ENCODE peak calls at places on chromosomes 13 and 19, in eight cellular contexts. T, M, O, B, Z, E, L and C are unnamed samples.

GRCh38 chr13:33172400-33172799 is 113.2 kb downstream of the STARD13 start:
- DNase-seq in T (no peak), M (peak), O (no peak), B (no peak), Z (no peak), E (no peak), L (no peak), C (no peak)

GRCh38 chr19:51131780-51132680 is 7.3 kb downstream of the SIGLEC9 start:
- DNase-seq in T (no peak), M (no peak), O (peak), B (peak), Z (peak), E (no peak), L (no peak), C (no peak)

GRCh38 chr13:114071441-114071840 is 61.0 kb downstream of the RASA3 start:
- DNase-seq in T (no peak), M (no peak), O (no peak), B (no peak), Z (no peak), E (no peak), L (no peak), C (no peak)

GRCh38 chr13:101398191-101398590 is 18.1 kb downstream of the NALCN start:
- DNase-seq in T (no peak), M (no peak), O (no peak), B (no peak), Z (no peak), E (no peak), L (no peak), C (no peak)

GRCh38 chr13:20360835-20361412 is 128.8 kb upstream of the GJB6 start:
- DNase-seq in T (no peak), M (no peak), O (no peak), B (no peak), Z (no peak), E (no peak), L (no peak), C (no peak)

GRCh38 chr19:23991170-23991569 is 76.5 kb downstream of the ZNF726 start:
- DNase-seq in T (no peak), M (peak), O (peak), B (no peak), Z (no peak), E (no peak), L (peak), C (no peak)

GRCh38 chr13:23578411-23579071 is 8.3 kb downstream of the TNFRSF19 start:
- DNase-seq in T (peak), M (peak), O (peak), B (peak), Z (peak), E (peak), L (peak), C (peak)

GRCh38 chr13:61275740-61276139 is 139.9 kb downstream of the PCDH20 start:
- DNase-seq in T (no peak), M (no peak), O (no peak), B (no peak), Z (no peak), E (no peak), L (no peak), C (no peak)

GRCh38 chr19:31378404-31378803 is 29.2 kb upstream of the TSHZ3 start:
- DNase-seq in T (no peak), M (peak), O (no peak), B (no peak), Z (peak), E (no peak), L (no peak), C (no peak)

DNA sequence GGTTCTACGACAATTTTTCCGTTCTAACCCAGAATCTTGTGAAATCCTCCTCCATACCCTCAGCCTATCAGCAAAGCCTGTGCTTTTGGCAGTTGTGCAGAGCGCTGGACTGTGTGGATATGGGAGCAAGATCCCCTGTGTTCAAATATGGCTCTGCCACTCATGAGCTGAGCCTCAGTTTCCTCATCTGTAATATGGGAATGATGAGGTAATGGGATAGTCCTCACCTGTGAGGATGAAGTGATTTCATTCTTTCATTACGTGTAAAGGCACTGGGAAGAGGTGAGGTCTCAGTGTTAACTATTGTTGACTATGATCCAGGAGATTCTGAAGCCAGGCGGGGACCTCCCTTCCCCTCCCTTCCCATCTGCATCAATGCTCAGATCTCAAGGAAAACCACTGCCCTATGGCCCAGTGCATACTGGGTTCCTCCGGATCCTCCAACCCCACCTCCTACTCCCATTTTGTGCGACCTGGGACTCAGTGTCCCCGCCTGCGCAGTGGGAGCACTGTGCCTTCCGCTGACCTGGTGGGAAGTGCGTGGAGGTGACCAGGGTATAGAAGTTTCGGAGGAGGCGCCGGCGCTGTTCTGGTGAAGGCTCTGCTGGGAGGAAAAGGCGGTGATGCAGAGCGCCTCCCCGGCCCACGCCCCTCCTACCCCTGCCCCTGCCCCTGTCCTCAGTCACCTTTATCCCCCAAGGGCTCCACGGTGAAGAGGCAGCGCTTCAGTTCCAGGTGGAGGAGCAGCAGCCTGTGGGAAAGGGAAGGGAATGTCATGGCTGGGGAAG is 5.0 kb downstream of the FUZ start:
- DNase-seq in T (no peak), M (no peak), O (no peak), B (no peak), Z (no peak), E (no peak), L (no peak), C (no peak)
- TF ChIP-seq CTCF in T (no peak), M (no peak), O (no peak), B (no peak), Z (no peak), E (no peak), L (no peak), C (no peak)

GRCh38 chr19:5520501-5520900 is 47.3 kb downstream of the TINCR start:
- DNase-seq in T (no peak), M (no peak), O (no peak), B (no peak), Z (no peak), E (no peak), L (no peak), C (no peak)

GRCh38 chr19:5526691-5527090 is 41.1 kb downstream of the TINCR start:
- DNase-seq in T (no peak), M (no peak), O (no peak), B (no peak), Z (no peak), E (no peak), L (no peak), C (no peak)

GRCh38 chr19:5519076-5519475 is 48.7 kb downstream of the TINCR start:
- DNase-seq in T (no peak), M (no peak), O (no peak), B (no peak), Z (no peak), E (no peak), L (no peak), C (no peak)

DNA sequence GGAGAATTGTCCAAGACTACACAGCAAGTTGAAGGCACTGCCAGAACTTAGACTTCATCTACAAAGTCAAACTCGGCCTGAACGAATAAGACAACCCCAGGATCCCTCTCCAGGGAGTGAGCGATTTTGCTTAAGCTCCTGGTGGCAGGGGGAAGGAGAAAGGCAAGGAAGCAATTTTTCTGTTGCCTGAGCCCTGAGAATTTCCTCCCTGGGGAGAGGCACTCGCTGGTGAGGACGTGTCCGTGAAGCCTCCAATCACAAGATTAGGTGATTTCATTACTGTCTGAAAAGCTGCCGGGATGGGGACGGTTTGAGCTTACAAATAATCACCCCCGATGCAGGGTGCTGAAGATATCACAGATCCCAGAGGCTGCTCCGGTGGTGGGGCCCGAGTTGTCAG is 45.6 kb downstream of the TINCR start:
- DNase-seq in T (no peak), M (no peak), O (no peak), B (no peak), Z (no peak), E (no peak), L (no peak), C (no peak)
- TF ChIP-seq CTCF in T (no peak), M (no peak), O (no peak), B (no peak), Z (no peak), E (no peak), L (no peak), C (no peak)

GRCh38 chr19:11291991-11292390 is 4.0 kb upstream of the TSPAN16 start:
- DNase-seq in T (no peak), M (no peak), O (no peak), B (no peak), Z (no peak), E (no peak), L (no peak), C (no peak)

GRCh38 chr19:11295180-11295579 is 780 bp upstream of the TSPAN16 start:
- DNase-seq in T (no peak), M (no peak), O (no peak), B (no peak), Z (no peak), E (no peak), L (no peak), C (no peak)

GRCh38 chr19:11293468-11294389 is 2.2 kb upstream of the TSPAN16 start:
- DNase-seq in T (peak), M (peak), O (peak), B (peak), Z (peak), E (peak), L (peak), C (peak)

GRCh38 chr19:11296264-11296663 is 304 bp downstream of the TSPAN16 start:
- DNase-seq in T (peak), M (peak), O (no peak), B (peak), Z (peak), E (no peak), L (no peak), C (no peak)

DNA sequence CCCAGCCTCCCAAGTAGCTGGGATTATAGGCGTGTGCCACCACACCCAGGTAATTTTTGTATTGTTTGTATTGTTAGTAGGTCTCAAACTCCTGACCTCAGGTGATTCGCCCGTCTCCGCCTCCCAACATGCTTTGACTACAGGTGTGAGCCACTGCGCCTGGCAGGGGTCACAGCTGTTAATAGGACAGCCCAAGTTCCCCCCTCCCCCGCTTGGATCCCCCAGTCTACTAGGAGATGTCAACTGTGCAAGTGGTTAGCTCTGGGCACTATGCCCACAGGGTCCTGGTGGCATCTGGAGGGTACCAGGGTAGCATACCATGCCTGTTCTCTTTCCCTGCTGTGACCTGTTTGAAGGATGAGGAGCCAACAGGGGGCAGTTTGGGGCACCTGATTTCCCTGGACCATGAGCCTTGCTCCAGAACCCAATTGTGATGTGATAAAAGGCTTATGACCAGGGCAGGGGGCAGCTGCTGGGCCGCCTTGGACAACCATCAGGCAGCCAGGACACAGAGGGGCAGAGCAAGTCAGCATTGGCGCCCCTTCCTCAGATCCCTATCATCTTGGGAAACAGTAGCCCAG is at the start of gene TSPAN16:
- DNase-seq in T (no peak), M (peak), O (no peak), B (peak), Z (no peak), E (no peak), L (no peak), C (no peak)
- TF ChIP-seq CTCF in T (no peak), M (no peak), O (no peak), B (peak), Z (no peak), E (no peak), L (no peak), C (no peak)

DNA sequence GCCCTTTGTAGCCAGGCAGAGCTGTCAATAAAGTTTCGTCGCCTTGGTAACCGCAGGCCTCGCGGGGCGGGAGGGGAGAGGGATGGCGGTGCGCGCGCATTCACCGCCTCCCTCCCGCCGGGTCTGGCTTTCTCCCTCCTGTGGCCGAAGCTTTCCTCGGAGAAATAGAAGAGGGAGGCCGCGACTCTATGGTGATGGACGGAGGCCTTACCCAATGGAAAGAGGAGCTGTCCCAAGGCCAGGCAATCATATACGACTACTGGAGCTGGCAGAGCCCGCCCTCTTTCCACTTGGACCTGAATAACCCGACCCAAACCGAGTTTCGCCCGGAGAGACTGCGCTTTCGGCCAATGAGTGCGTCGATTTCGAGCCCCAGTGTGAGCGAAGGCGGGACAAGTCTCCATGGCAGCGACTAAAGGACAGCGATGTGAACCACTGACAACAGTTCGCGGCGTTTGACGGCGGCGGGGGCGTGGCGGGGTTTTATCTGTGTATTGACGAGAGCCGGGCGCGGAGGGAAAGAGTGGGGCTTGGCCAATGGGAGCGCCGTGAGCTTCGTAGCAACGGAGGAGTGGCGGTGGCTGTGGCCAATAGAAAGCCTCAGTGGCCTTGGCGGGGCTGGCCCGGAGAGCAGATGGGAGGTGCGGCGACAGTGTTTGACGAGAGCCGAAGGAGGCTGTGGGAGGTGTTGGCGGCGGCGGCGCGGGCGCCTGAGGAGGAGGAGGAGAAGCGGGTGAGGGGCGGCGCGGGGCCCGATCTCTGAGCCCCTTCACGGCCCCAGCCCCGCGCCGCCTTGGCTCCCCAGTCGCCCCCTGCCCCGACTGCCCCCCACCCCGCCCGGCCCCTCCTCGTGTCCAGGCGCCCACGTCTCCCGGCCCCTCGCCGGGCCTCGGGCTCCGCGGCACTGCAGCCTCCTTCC is at the start of gene KMT5C:
- DNase-seq in T (peak), M (peak), O (peak), B (peak), Z (peak), E (peak), L (peak), C (peak)
- TF ChIP-seq CTCF in T (peak), M (no peak), O (peak), B (no peak), Z (peak), E (peak), L (no peak), C (peak)

GRCh38 chr19:16062789-16063188 is 13.5 kb upstream of the TPM4 start:
- DNase-seq in T (no peak), M (peak), O (peak), B (peak), Z (no peak), E (no peak), L (peak), C (no peak)

GRCh38 chr19:16064209-16064889 is 11.9 kb upstream of the TPM4 start:
- DNase-seq in T (no peak), M (no peak), O (no peak), B (no peak), Z (no peak), E (no peak), L (no peak), C (no peak)

GRCh38 chr19:16061943-16062342 is 14.4 kb upstream of the TPM4 start:
- DNase-seq in T (no peak), M (no peak), O (no peak), B (no peak), Z (no peak), E (no peak), L (peak), C (no peak)

GRCh38 chr19:16057062-16057461 is 19.2 kb upstream of the TPM4 start:
- DNase-seq in T (no peak), M (no peak), O (no peak), B (no peak), Z (no peak), E (no peak), L (no peak), C (no peak)

GRCh38 chr19:16060294-16060693 is 16.0 kb upstream of the TPM4 start:
- DNase-seq in T (no peak), M (no peak), O (no peak), B (no peak), Z (no peak), E (no peak), L (no peak), C (no peak)
- TF ChIP-seq CTCF in T (no peak), M (no peak), O (no peak), B (no peak), Z (no peak), E (no peak), L (no peak), C (no peak)